ENCODE peak calls at places on chromosomes 6 and 20, in seven cellular contexts. Y is activated CD4-positive, alpha-beta T cell treated with anti-CD3 and anti-CD28 coated beads, Interleukin-2, amount 50 U/mL, for 24 hours; V is IMR-90; G is activated naive CD8-positive, alpha-beta T cell treated with anti-CD3 and anti-CD28 coated beads, Interleukin-2, amount 50 U/mL, for 16 hours; F is AG09309; L is breast epithelium; Q is ELR. X is an unnamed sample.

GRCh38 chr6:134134654-134135053 is 82.2 kb upstream of the SLC2A12 start:
- DNase-seq in Y (no peak), V (no peak), G (no peak), F (no peak), L (no peak), Q (no peak), X (peak; percentile 96)

GRCh38 chr6:127345521-127345920 is 2.1 kb upstream of the ECHDC1 start:
- DNase-seq in Y (no peak), V (no peak), G (no peak), F (no peak), L (no peak), Q (peak; percentile 23), X (no peak)

GRCh38 chr20:53926428-53927028 is 143.9 kb downstream of the BCAS1 start:
- DNase-seq in Y (no peak), V (peak; percentile 97), G (no peak), F (peak; percentile 91), L (no peak), Q (peak; percentile 100), X (no peak)

GRCh38 chr20:52438326-52438963 is 246.9 kb upstream of the ZFP64 start:
- DNase-seq in Y (no peak), V (no peak), G (no peak), F (no peak), L (no peak), Q (no peak), X (peak; percentile 39)

GRCh38 chr6:128124713-128125112 is 223.9 kb upstream of the THEMIS start:
- DNase-seq in Y (no peak), V (peak; percentile 39), G (no peak), F (no peak), L (no peak), Q (peak; percentile 49), X (no peak)

GRCh38 chr20:38878798-38879197 is 47.4 kb upstream of the FAM83D start:
- DNase-seq in Y (no peak), V (peak; percentile 19), G (no peak), F (no peak), L (no peak), Q (peak; percentile 35), X (no peak)

GRCh38 chr6:30819287-30819917 is 64.9 kb upstream of the DDR1 start:
- DNase-seq in Y (peak; percentile 80), V (peak; percentile 66), G (peak; percentile 53), F (no peak), L (no peak), Q (peak; percentile 81), X (no peak)

GRCh38 chr20:58818585-58819285 is 32.0 kb downstream of the GNAS-AS1 start:
- DNase-seq in Y (peak; percentile 46), V (peak; percentile 89), G (peak; percentile 17), F (peak; percentile 67), L (no peak), Q (peak; percentile 73), X (no peak)